ENCODE peak calls at places on chromosomes 1 and 21, in ten cellular contexts. J is retina; E is stimulated activated CD8-positive, alpha-beta memory T cell treated with anti-CD3 and anti-CD28 coated beads, Interleukin-2, amount 100 ng/mL, for 1 hour; X is LoVo; K is nephron progenitor cell; W is RCC 7860; N is adrenal gland; G is activated naive CD4-positive, alpha-beta T cell; M is SK-N-DZ; A is immature natural killer cell. Y is an unnamed sample.

GRCh38 chr1:93616996-93617669 is 64.5 kb downstream of the BCAR3 start:
- DNase-seq in J (peak; percentile 47), E (no peak), X (no peak), K (no peak), W (peak; percentile 46), N (peak; percentile 72), G (no peak), M (no peak), A (no peak), Y (no peak)

GRCh38 chr21:17451364-17451869 is 61.4 kb upstream of the CXADR start:
- DNase-seq in J (no peak), E (no peak), X (no peak), K (no peak), W (no peak), N (peak; percentile 62), G (no peak), M (no peak), A (no peak), Y (no peak)

GRCh38 chr1:224259986-224260385 is 70.0 kb downstream of the NVL start:
- DNase-seq in J (no peak), E (no peak), X (no peak), K (no peak), W (no peak), N (no peak), G (no peak), M (no peak), A (no peak), Y (no peak)

GRCh38 chr1:178086294-178087255 is 7.3 kb upstream of the RASAL2 start:
- DNase-seq in J (no peak), E (no peak), X (no peak), K (no peak), W (no peak), N (no peak), G (no peak), M (no peak), A (no peak), Y (no peak)

GRCh38 chr1:2590233-2591141 is 3.9 kb downstream of the PRXL2B start:
- DNase-seq in J (no peak), E (no peak), X (no peak), K (no peak), W (no peak), N (no peak), G (no peak), M (no peak), A (no peak), Y (no peak)

GRCh38 chr1:179807291-179807690 is 64.2 kb downstream of the FAM163A start:
- DNase-seq in J (no peak), E (no peak), X (no peak), K (no peak), W (no peak), N (no peak), G (no peak), M (no peak), A (no peak), Y (no peak)

GRCh38 chr1:109050228-109050995 is 8.5 kb upstream of the WDR47 start:
- DNase-seq in J (no peak), E (no peak), X (no peak), K (no peak), W (no peak), N (no peak), G (no peak), M (no peak), A (no peak), Y (no peak)

GRCh38 chr1:208924958-208925357 is 658.6 kb upstream of the CAMK1G start:
- DNase-seq in J (peak; percentile 21), E (no peak), X (no peak), K (no peak), W (no peak), N (no peak), G (no peak), M (no peak), A (no peak), Y (no peak)

GRCh38 chr1:2073382-2074230 is 23.4 kb downstream of the PRKCZ start:
- DNase-seq in J (peak; percentile 93), E (no peak), X (no peak), K (peak; percentile 54), W (no peak), N (no peak), G (no peak), M (peak; percentile 80), A (no peak), Y (no peak)

GRCh38 chr1:4306559-4307467 is 347.6 kb upstream of the AJAP1 start:
- DNase-seq in J (no peak), E (no peak), X (no peak), K (no peak), W (no peak), N (no peak), G (no peak), M (no peak), A (no peak), Y (no peak)

GRCh38 chr1:203534526-203534925 is 40.6 kb downstream of the OPTC start:
- DNase-seq in J (peak; percentile 5), E (no peak), X (peak; percentile 65), K (no peak), W (peak; percentile 96), N (no peak), G (no peak), M (no peak), A (no peak), Y (no peak)

GRCh38 chr1:28671254-28671780 is 2.7 kb downstream of the GMEB1 start:
- DNase-seq in J (no peak), E (no peak), X (no peak), K (no peak), W (no peak), N (no peak), G (no peak), M (no peak), A (no peak), Y (no peak)

GRCh38 chr1:161242313-161242712 is 4.3 kb upstream of the NR1I3 start:
- DNase-seq in J (no peak), E (no peak), X (no peak), K (no peak), W (peak; percentile 51), N (no peak), G (no peak), M (no peak), A (no peak), Y (no peak)

GRCh38 chr1:77514871-77515776 is 167.3 kb downstream of the ZZZ3 start:
- DNase-seq in J (peak; percentile 60), E (no peak), X (no peak), K (peak; percentile 26), W (no peak), N (peak; percentile 30), G (no peak), M (peak; percentile 13), A (no peak), Y (no peak)

GRCh38 chr1:184075040-184076029 is 23.8 kb downstream of the TSEN15 start:
- DNase-seq in J (peak; percentile 57), E (no peak), X (peak; percentile 47), K (peak; percentile 20), W (peak; percentile 50), N (peak; percentile 59), G (no peak), M (peak; percentile 48), A (peak; percentile 46), Y (peak; percentile 45)

GRCh38 chr21:24336491-24336890 is 1270.8 kb downstream of the MRPL39 start:
- DNase-seq in J (no peak), E (no peak), X (no peak), K (no peak), W (no peak), N (no peak), G (no peak), M (no peak), A (no peak), Y (no peak)

GRCh38 chr1:216562383-216562782 is 139.1 kb upstream of the USH2A start:
- DNase-seq in J (no peak), E (no peak), X (no peak), K (no peak), W (no peak), N (no peak), G (no peak), M (no peak), A (no peak), Y (no peak)

GRCh38 chr1:193700710-193701355 is 514.4 kb upstream of the B3GALT2 start:
- DNase-seq in J (no peak), E (no peak), X (peak; percentile 9), K (no peak), W (peak; percentile 86), N (no peak), G (no peak), M (no peak), A (no peak), Y (no peak)

GRCh38 chr1:119374208-119374877 is 5.8 kb downstream of the HAO2 start:
- DNase-seq in J (no peak), E (no peak), X (peak; percentile 75), K (no peak), W (peak; percentile 82), N (peak; percentile 27), G (no peak), M (no peak), A (no peak), Y (no peak)

GRCh38 chr1:181104042-181104789 is 15.7 kb downstream of the IER5 start:
- DNase-seq in J (no peak), E (no peak), X (no peak), K (no peak), W (no peak), N (no peak), G (no peak), M (no peak), A (peak; percentile 27), Y (no peak)

GRCh38 chr1:52662645-52663313 is 29.8 kb downstream of the SHISAL2A start:
- DNase-seq in J (peak; percentile 91), E (no peak), X (peak; percentile 40), K (peak; percentile 56), W (no peak), N (no peak), G (no peak), M (peak; percentile 81), A (no peak), Y (peak; percentile 55)

GRCh38 chr1:13992489-13993285 is 292.7 kb downstream of the PRDM2 start:
- DNase-seq in J (no peak), E (no peak), X (no peak), K (no peak), W (no peak), N (no peak), G (no peak), M (no peak), A (no peak), Y (no peak)

GRCh38 chr1:169109561-169110134 is 3.2 kb downstream of the ATP1B1 start:
- DNase-seq in J (peak; percentile 72), E (no peak), X (no peak), K (peak; percentile 28), W (peak; percentile 91), N (peak; percentile 90), G (no peak), M (peak; percentile 66), A (no peak), Y (no peak)

GRCh38 chr21:37546949-37547614 is 180.5 kb downstream of the DYRK1A start:
- DNase-seq in J (peak; percentile 17), E (no peak), X (peak; percentile 78), K (peak; percentile 74), W (peak; percentile 82), N (peak; percentile 21), G (no peak), M (no peak), A (peak; percentile 42), Y (no peak)

GRCh38 chr1:234845836-234846235 is 235.9 kb upstream of the IRF2BP2 start:
- DNase-seq in J (no peak), E (no peak), X (no peak), K (no peak), W (no peak), N (no peak), G (no peak), M (no peak), A (no peak), Y (no peak)

GRCh38 chr1:96473791-96474452 is 247.7 kb upstream of the PTBP2 start:
- DNase-seq in J (peak; percentile 36), E (no peak), X (no peak), K (no peak), W (peak; percentile 77), N (no peak), G (no peak), M (no peak), A (no peak), Y (no peak)

GRCh38 chr1:192201303-192201702 is 43.0 kb downstream of the RGS18 start:
- DNase-seq in J (no peak), E (no peak), X (no peak), K (no peak), W (no peak), N (no peak), G (no peak), M (no peak), A (no peak), Y (no peak)

GRCh38 chr1:16628361-16629111 is 15.2 kb upstream of the NBPF1 start:
- DNase-seq in J (no peak), E (no peak), X (no peak), K (peak; percentile 16), W (no peak), N (peak; percentile 49), G (no peak), M (no peak), A (no peak), Y (no peak)